ENCODE peak calls at places on chromosomes 1 and 21, in nine cellular contexts. E is dorsolateral prefrontal cortex, F is suprapubic skin, Q is H1, Y is SJSA1, B is OCI-LY7, G is GM23248, D is heart right ventricle, P is heart left ventricle. N is an unnamed sample.

GRCh38 chr1:64114012-64114525 is 89.4 kb upstream of the UBE2U start:
- DNase-seq in E (no peak), F (no peak), Q (no peak), Y (no peak), B (no peak), G (no peak), D (no peak), P (no peak), N (no peak)

GRCh38 chr1:172764378-172764777 is 105.5 kb downstream of the FASLG start:
- DNase-seq in E (no peak), F (no peak), Q (no peak), Y (no peak), B (peak; percentile 76), G (no peak), D (no peak), P (no peak), N (no peak)

GRCh38 chr1:112618114-112618720 is 724 bp downstream of the ST7L start:
- DNase-seq in E (no peak), F (no peak), Q (no peak), Y (no peak), B (peak; percentile 62), G (peak; percentile 53), D (no peak), P (no peak), N (no peak)

GRCh38 chr1:212205843-212206242 is 79.4 kb upstream of the PPP2R5A start:
- DNase-seq in E (no peak), F (no peak), Q (no peak), Y (no peak), B (no peak), G (peak; percentile 51), D (no peak), P (no peak), N (no peak)

GRCh38 chr1:85321237-85321964 is 45.0 kb upstream of the BCL10 start:
- DNase-seq in E (no peak), F (no peak), Q (no peak), Y (peak; percentile 69), B (no peak), G (peak; percentile 75), D (no peak), P (no peak), N (no peak)

GRCh38 chr1:31780632-31781031 is 16.5 kb upstream of the ADGRB2 start:
- DNase-seq in E (no peak), F (no peak), Q (no peak), Y (no peak), B (no peak), G (no peak), D (no peak), P (no peak), N (no peak)

GRCh38 chr1:84776639-84777038 is 86.4 kb upstream of the SSX2IP start:
- DNase-seq in E (no peak), F (no peak), Q (no peak), Y (no peak), B (no peak), G (no peak), D (no peak), P (no peak), N (no peak)

GRCh38 chr1:28510350-28511223 is 4.7 kb downstream of the RCC1 start:
- DNase-seq in E (no peak), F (no peak), Q (no peak), Y (no peak), B (peak; percentile 49), G (peak; percentile 61), D (no peak), P (no peak), N (no peak)

GRCh38 chr1:119188926-119189325 is 48.5 kb upstream of the WARS2 start:
- DNase-seq in E (no peak), F (no peak), Q (no peak), Y (no peak), B (no peak), G (peak; percentile 33), D (no peak), P (no peak), N (no peak)

GRCh38 chr1:69263982-69264381 is 303.7 kb upstream of the LRRC7 start:
- DNase-seq in E (no peak), F (no peak), Q (no peak), Y (no peak), B (no peak), G (no peak), D (no peak), P (peak; percentile 18), N (no peak)

GRCh38 chr1:34790985-34791384 is 1.8 kb upstream of the GJA4 start:
- DNase-seq in E (no peak), F (no peak), Q (no peak), Y (no peak), B (no peak), G (no peak), D (peak; percentile 59), P (peak; percentile 71), N (no peak)

GRCh38 chr1:98940680-98941079 is 64.0 kb downstream of the PLPPR5 start:
- DNase-seq in E (no peak), F (no peak), Q (no peak), Y (no peak), B (no peak), G (peak; percentile 88), D (no peak), P (no peak), N (no peak)

GRCh38 chr1:226691257-226691656 is 47.8 kb downstream of the ITPKB start:
- DNase-seq in E (no peak), F (no peak), Q (no peak), Y (no peak), B (peak; percentile 72), G (no peak), D (no peak), P (no peak), N (no peak)

GRCh38 chr1:231518485-231519035 is 9.9 kb upstream of the TSNAX start:
- DNase-seq in E (no peak), F (no peak), Q (no peak), Y (no peak), B (no peak), G (no peak), D (no peak), P (no peak), N (no peak)

GRCh38 chr1:119275145-119275929 is 93.2 kb upstream of the HAO2 start:
- DNase-seq in E (no peak), F (no peak), Q (peak; percentile 59), Y (peak; percentile 50), B (peak; percentile 63), G (peak; percentile 80), D (no peak), P (peak; percentile 30), N (no peak)

GRCh38 chr1:184624626-184625025 is 130.0 kb downstream of the EDEM3 start:
- DNase-seq in E (no peak), F (no peak), Q (no peak), Y (no peak), B (no peak), G (peak; percentile 35), D (no peak), P (no peak), N (no peak)

GRCh38 chr1:8745749-8746390 is 71.6 kb downstream of the RERE start:
- DNase-seq in E (no peak), F (no peak), Q (no peak), Y (no peak), B (no peak), G (no peak), D (no peak), P (no peak), N (no peak)

GRCh38 chr1:68011786-68012375 is 38.5 kb downstream of the DIRAS3 start:
- DNase-seq in E (no peak), F (no peak), Q (no peak), Y (no peak), B (no peak), G (peak; percentile 49), D (no peak), P (no peak), N (no peak)

GRCh38 chr1:48115835-48116234 is 106.7 kb upstream of the SLC5A9 start:
- DNase-seq in E (no peak), F (no peak), Q (no peak), Y (no peak), B (no peak), G (no peak), D (no peak), P (no peak), N (no peak)

GRCh38 chr1:8712413-8713229 is 104.8 kb downstream of the RERE start:
- DNase-seq in E (no peak), F (no peak), Q (no peak), Y (peak; percentile 60), B (peak; percentile 67), G (peak; percentile 91), D (no peak), P (no peak), N (no peak)

GRCh38 chr1:201885531-201886075 is 3.1 kb upstream of the SHISA4 start:
- DNase-seq in E (no peak), F (peak; percentile 16), Q (no peak), Y (no peak), B (no peak), G (peak; percentile 78), D (no peak), P (no peak), N (no peak)
- H3K27ac ChIP-seq in E (no peak overlapping the region), F (peak overlapping the region; percentile 14), Q (no peak overlapping the region), Y (no peak overlapping the region), B (no peak overlapping the region), G (no peak overlapping the region), D (peak overlapping the region; percentile 96), P (peak overlapping the region; percentile 95), N (no peak overlapping the region)

GRCh38 chr1:219517031-219517430 is 95.9 kb downstream of the ZC3H11B start:
- DNase-seq in E (no peak), F (no peak), Q (no peak), Y (no peak), B (no peak), G (no peak), D (no peak), P (no peak), N (no peak)
- H3K4me3 ChIP-seq in E (no peak overlapping the region), F (no peak overlapping the region), Q (no peak overlapping the region), Y (no peak overlapping the region), B (no peak overlapping the region), G (no peak overlapping the region), D (no peak overlapping the region), P (no peak overlapping the region), N (no peak overlapping the region)

GRCh38 chr21:21184771-21185528 is 186.7 kb downstream of the NCAM2 start:
- DNase-seq in E (no peak), F (no peak), Q (no peak), Y (no peak), B (no peak), G (no peak), D (no peak), P (no peak), N (no peak)
- H3K27ac ChIP-seq in E (no peak overlapping the region), F (no peak overlapping the region), Q (no peak overlapping the region), Y (no peak overlapping the region), B (no peak overlapping the region), G (no peak overlapping the region), D (no peak overlapping the region), P (no peak overlapping the region), N (no peak overlapping the region)

DNA sequence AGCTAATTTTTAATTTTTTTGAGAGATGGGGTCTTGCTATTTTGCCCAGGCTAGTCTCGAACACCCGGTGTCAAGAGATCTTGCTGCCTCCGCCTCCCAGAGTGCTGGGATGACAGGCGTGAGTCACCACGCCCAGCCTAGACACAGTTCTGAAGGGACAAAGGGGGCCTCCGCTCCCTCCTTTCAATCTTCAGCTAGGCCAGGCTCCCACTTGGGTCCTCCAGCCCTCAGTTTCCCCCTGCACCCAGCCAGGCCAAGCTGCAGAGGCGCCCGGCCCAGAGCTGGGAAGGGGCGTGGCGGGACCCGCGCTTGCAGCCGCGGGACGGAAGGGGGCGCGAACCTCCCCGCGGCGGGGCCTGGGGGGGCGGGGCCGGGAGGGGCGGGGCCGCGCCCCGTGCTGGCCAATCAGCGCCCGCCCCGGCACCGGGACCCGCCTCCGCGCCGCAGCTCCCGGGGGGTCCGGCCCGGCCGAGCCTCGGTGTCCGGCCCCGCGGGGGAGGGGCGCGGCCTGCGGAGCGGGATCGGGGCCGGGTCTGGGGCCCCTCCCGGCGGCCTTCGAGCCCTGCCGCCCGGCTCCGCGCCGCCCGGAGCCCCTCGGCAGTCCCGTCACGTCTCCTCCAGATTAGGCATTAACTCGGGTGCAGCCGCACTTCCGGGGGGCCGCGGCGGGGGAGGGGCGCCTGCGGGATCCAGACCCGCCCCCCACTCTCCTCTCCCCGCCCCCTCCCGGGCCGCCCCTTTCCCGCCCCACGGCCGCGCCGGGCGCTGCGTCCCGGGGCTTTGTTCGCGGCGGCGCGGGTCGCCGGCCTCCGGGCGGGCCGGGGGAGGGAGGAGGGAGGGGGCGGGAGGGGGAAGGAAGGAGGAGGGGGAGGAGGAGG is 559 bp upstream of the AGRN start:
- DNase-seq in E (peak; percentile 75), F (no peak), Q (peak; percentile 84), Y (peak; percentile 82), B (peak; percentile 87), G (peak; percentile 94), D (peak; percentile 88), P (peak; percentile 86), N (no peak)
- H3K4me3 ChIP-seq in E (peak overlapping the region; percentile 74), F (peak overlapping the region; percentile 75), Q (peak overlapping the region; percentile 45), Y (peak overlapping the region; percentile 52), B (peak overlapping the region; percentile 65), G (peak overlapping the region; percentile 65), D (peak overlapping the region; percentile 67), P (peak overlapping the region; percentile 85), N (peak overlapping the region; percentile 47)